ENCODE peak calls at places on chromosomes 6 and 20, in seven cellular contexts. One of them, this sample, is unnamed.

GRCh38 chr6:158646023-158646888 is 1.7 kb upstream of the DYNLT1 start:
- DNase-seq in NCI-H460: no peak
- DNase-seq in stimulated activated CD4-positive, alpha-beta T cell treated with anti-CD3 and anti-CD28 coated beads, Interleukin-12 subunit alpha, Interleukin-12 subunit beta, amount 100 ng/mL, for 4 hours: no peak
- DNase-seq in foreskin fibroblast: no peak
- DNase-seq in BJ: no peak
- DNase-seq in posterior cingulate gyrus: no peak
- DNase-seq in HFFc6: no peak
- DNase-seq in this sample: no peak

GRCh38 chr6:143802833-143803565 is 40.1 kb upstream of the LTV1 start:
- DNase-seq in NCI-H460: no peak
- DNase-seq in stimulated activated CD4-positive, alpha-beta T cell treated with anti-CD3 and anti-CD28 coated beads, Interleukin-12 subunit alpha, Interleukin-12 subunit beta, amount 100 ng/mL, for 4 hours: no peak
- DNase-seq in foreskin fibroblast: no peak
- DNase-seq in BJ: no peak
- DNase-seq in posterior cingulate gyrus: no peak
- DNase-seq in HFFc6: no peak
- DNase-seq in this sample: no peak

GRCh38 chr6:40558102-40558501 is 29.1 kb downstream of the LRFN2 start:
- DNase-seq in NCI-H460: no peak
- DNase-seq in stimulated activated CD4-positive, alpha-beta T cell treated with anti-CD3 and anti-CD28 coated beads, Interleukin-12 subunit alpha, Interleukin-12 subunit beta, amount 100 ng/mL, for 4 hours: no peak
- DNase-seq in foreskin fibroblast: no peak
- DNase-seq in BJ: no peak
- DNase-seq in posterior cingulate gyrus: no peak
- DNase-seq in HFFc6: no peak
- DNase-seq in this sample: no peak

GRCh38 chr20:35699127-35699913 is at the start of the genes NFS1 and ROMO1:
- DNase-seq in NCI-H460: peak
- DNase-seq in stimulated activated CD4-positive, alpha-beta T cell treated with anti-CD3 and anti-CD28 coated beads, Interleukin-12 subunit alpha, Interleukin-12 subunit beta, amount 100 ng/mL, for 4 hours: peak
- DNase-seq in foreskin fibroblast: peak
- DNase-seq in BJ: peak
- DNase-seq in posterior cingulate gyrus: peak
- DNase-seq in HFFc6: peak
- DNase-seq in this sample: peak

GRCh38 chr20:2626853-2627541 is 25.4 kb upstream of the NOP56 start:
- DNase-seq in NCI-H460: peak
- DNase-seq in stimulated activated CD4-positive, alpha-beta T cell treated with anti-CD3 and anti-CD28 coated beads, Interleukin-12 subunit alpha, Interleukin-12 subunit beta, amount 100 ng/mL, for 4 hours: no peak
- DNase-seq in foreskin fibroblast: peak
- DNase-seq in BJ: peak
- DNase-seq in posterior cingulate gyrus: no peak
- DNase-seq in HFFc6: peak
- DNase-seq in this sample: no peak

GRCh38 chr6:39466664-39467063 is 144.2 kb upstream of the KCNK16 start:
- DNase-seq in NCI-H460: no peak
- DNase-seq in stimulated activated CD4-positive, alpha-beta T cell treated with anti-CD3 and anti-CD28 coated beads, Interleukin-12 subunit alpha, Interleukin-12 subunit beta, amount 100 ng/mL, for 4 hours: no peak
- DNase-seq in foreskin fibroblast: no peak
- DNase-seq in BJ: no peak
- DNase-seq in posterior cingulate gyrus: no peak
- DNase-seq in HFFc6: no peak
- DNase-seq in this sample: no peak

GRCh38 chr20:6525447-6526303 is 241.8 kb upstream of the BMP2 start:
- DNase-seq in NCI-H460: no peak
- DNase-seq in stimulated activated CD4-positive, alpha-beta T cell treated with anti-CD3 and anti-CD28 coated beads, Interleukin-12 subunit alpha, Interleukin-12 subunit beta, amount 100 ng/mL, for 4 hours: no peak
- DNase-seq in foreskin fibroblast: no peak
- DNase-seq in BJ: no peak
- DNase-seq in posterior cingulate gyrus: no peak
- DNase-seq in HFFc6: no peak
- DNase-seq in this sample: no peak

GRCh38 chr6:27495386-27496135 is 22.7 kb upstream of the ZNF184 start:
- DNase-seq in NCI-H460: peak
- DNase-seq in stimulated activated CD4-positive, alpha-beta T cell treated with anti-CD3 and anti-CD28 coated beads, Interleukin-12 subunit alpha, Interleukin-12 subunit beta, amount 100 ng/mL, for 4 hours: peak
- DNase-seq in foreskin fibroblast: peak
- DNase-seq in BJ: no peak
- DNase-seq in posterior cingulate gyrus: no peak
- DNase-seq in HFFc6: peak
- DNase-seq in this sample: peak

GRCh38 chr6:6758915-6759654 is 170.6 kb downstream of the LY86 start:
- DNase-seq in NCI-H460: peak
- DNase-seq in stimulated activated CD4-positive, alpha-beta T cell treated with anti-CD3 and anti-CD28 coated beads, Interleukin-12 subunit alpha, Interleukin-12 subunit beta, amount 100 ng/mL, for 4 hours: peak
- DNase-seq in foreskin fibroblast: peak
- DNase-seq in BJ: no peak
- DNase-seq in posterior cingulate gyrus: no peak
- DNase-seq in HFFc6: peak
- DNase-seq in this sample: peak

GRCh38 chr6:12585497-12585958 is 131.0 kb upstream of the PHACTR1 start:
- DNase-seq in NCI-H460: no peak
- DNase-seq in stimulated activated CD4-positive, alpha-beta T cell treated with anti-CD3 and anti-CD28 coated beads, Interleukin-12 subunit alpha, Interleukin-12 subunit beta, amount 100 ng/mL, for 4 hours: no peak
- DNase-seq in foreskin fibroblast: no peak
- DNase-seq in BJ: no peak
- DNase-seq in posterior cingulate gyrus: no peak
- DNase-seq in HFFc6: no peak
- DNase-seq in this sample: no peak

This sample was measured in stimulated activated naive B cell treated with anti-CD40 and anti-IgM and Interleukin-4, amounts not matched to agents 10 μg/mL and 1 μg/mL and 100 μg/mL, for 72 hours.